ENCODE peak calls at places on chromosomes 2 and 18, in six cellular contexts. J is HEK293T, R is IMR-90, O is A549, U is HepG2, V is GM12878. X is an unnamed sample.

GRCh38 chr18:58947136-58947732 is 82.6 kb downstream of the ZNF532 start:
- DNase-seq in J (no peak), R (no peak), O (no peak), U (no peak), V (no peak), X (no peak)

GRCh38 chr18:61924550-61924949 is 31.7 kb upstream of the RNF152 start:
- DNase-seq in J (no peak), R (no peak), O (no peak), U (no peak), V (no peak), X (no peak)

GRCh38 chr2:44713170-44713569 is 228.3 kb upstream of the SIX3 start:
- DNase-seq in J (no peak), R (no peak), O (no peak), U (no peak), V (peak; percentile 13), X (no peak)

GRCh38 chr2:25161055-25161781 is 7.2 kb downstream of the POMC start:
- DNase-seq in J (no peak), R (peak; percentile 4), O (no peak), U (no peak), V (no peak), X (no peak)

GRCh38 chr18:62957885-62958472 is 242.6 kb downstream of the PHLPP1 start:
- DNase-seq in J (no peak), R (peak; percentile 14), O (peak; percentile 65), U (peak; percentile 46), V (no peak), X (no peak)

GRCh38 chr18:62165583-62165982 is 21.3 kb downstream of the PIGN start:
- DNase-seq in J (no peak), R (no peak), O (no peak), U (no peak), V (no peak), X (no peak)

GRCh38 chr2:69816923-69817542 is 12.4 kb upstream of the GMCL1 start:
- DNase-seq in J (peak; percentile 56), R (peak; percentile 89), O (peak; percentile 93), U (peak; percentile 94), V (peak; percentile 66), X (peak; percentile 61)

GRCh38 chr18:62282188-62282629 is 42.9 kb upstream of the TNFRSF11A start:
- DNase-seq in J (no peak), R (peak; percentile 84), O (no peak), U (no peak), V (no peak), X (no peak)

GRCh38 chr2:104923665-104924064 is 69.8 kb downstream of the POU3F3 start:
- DNase-seq in J (no peak), R (no peak), O (no peak), U (no peak), V (no peak), X (no peak)

GRCh38 chr2:6943971-6944370 is 26.8 kb downstream of the RNF144A start:
- DNase-seq in J (no peak), R (no peak), O (no peak), U (no peak), V (no peak), X (no peak)

GRCh38 chr2:175964195-175964594 is 37.9 kb downstream of the LNPK start:
- DNase-seq in J (no peak), R (no peak), O (peak; percentile 35), U (peak; percentile 20), V (no peak), X (no peak)

GRCh38 chr2:98453531-98453930 is 8.9 kb downstream of the INPP4A start:
- DNase-seq in J (no peak), R (no peak), O (no peak), U (no peak), V (no peak), X (no peak)

GRCh38 chr2:101120124-101120996 is 30.8 kb downstream of the TBC1D8 start:
- DNase-seq in J (no peak), R (peak; percentile 29), O (peak; percentile 95), U (peak; percentile 98), V (no peak), X (no peak)

GRCh38 chr2:66577331-66578041 is 142.6 kb downstream of the MEIS1 start:
- DNase-seq in J (no peak), R (peak; percentile 56), O (no peak), U (no peak), V (no peak), X (no peak)

GRCh38 chr2:162579169-162579568 is 235.2 kb downstream of the GCA start:
- DNase-seq in J (no peak), R (no peak), O (peak; percentile 12), U (no peak), V (no peak), X (no peak)

GRCh38 chr2:163664610-163665009 is 71.2 kb downstream of the FIGN start:
- DNase-seq in J (no peak), R (peak; percentile 83), O (peak; percentile 58), U (peak; percentile 36), V (no peak), X (no peak)

GRCh38 chr2:174617713-174618112 is 20.1 kb upstream of the WIPF1 start:
- DNase-seq in J (no peak), R (no peak), O (no peak), U (no peak), V (no peak), X (no peak)

DNA sequence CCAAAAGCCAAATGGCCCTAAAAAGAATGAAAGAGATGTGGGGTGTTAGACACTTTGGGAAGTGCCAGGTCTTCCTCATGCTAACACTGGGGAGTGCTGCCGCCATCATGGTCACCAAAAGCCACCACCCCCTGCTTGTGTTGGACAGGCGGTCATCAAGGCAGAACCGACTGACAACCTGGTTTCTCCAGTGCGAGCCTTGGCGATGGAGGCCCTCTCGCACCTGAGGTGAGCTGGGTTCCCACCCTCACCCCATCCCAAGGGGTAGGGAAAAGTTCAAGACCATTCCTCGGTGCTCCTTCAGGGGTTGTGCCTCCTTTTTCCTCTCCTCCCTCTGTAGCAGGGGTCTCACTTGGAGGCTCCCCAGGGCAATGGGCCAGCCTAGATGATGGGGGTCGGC is 33.6 kb downstream of the MROH2A start:
- DNase-seq in J (no peak), R (no peak), O (no peak), U (no peak), V (no peak), X (no peak)
- TF ChIP-seq BHLHE40 in J (no peak), R (no peak), O (no peak), U (no peak), V (no peak), X (no peak)

GRCh38 chr2:20666364-20667150 is at the start of gene GDF7:
- DNase-seq in J (peak; percentile 80), R (no peak), O (peak; percentile 41), U (peak; percentile 46), V (no peak), X (peak; percentile 44)

GRCh38 chr2:20668470-20668869 is 1.5 kb downstream of the GDF7 start:
- DNase-seq in J (no peak), R (no peak), O (no peak), U (no peak), V (no peak), X (no peak)

GRCh38 chr2:20668871-20669475 is 2.0 kb downstream of the GDF7 start:
- DNase-seq in J (no peak), R (no peak), O (no peak), U (no peak), V (no peak), X (no peak)

GRCh38 chr2:20667151-20667530 is 197 bp downstream of the GDF7 start:
- DNase-seq in J (peak; percentile 62), R (no peak), O (no peak), U (no peak), V (no peak), X (peak; percentile 29)

DNA sequence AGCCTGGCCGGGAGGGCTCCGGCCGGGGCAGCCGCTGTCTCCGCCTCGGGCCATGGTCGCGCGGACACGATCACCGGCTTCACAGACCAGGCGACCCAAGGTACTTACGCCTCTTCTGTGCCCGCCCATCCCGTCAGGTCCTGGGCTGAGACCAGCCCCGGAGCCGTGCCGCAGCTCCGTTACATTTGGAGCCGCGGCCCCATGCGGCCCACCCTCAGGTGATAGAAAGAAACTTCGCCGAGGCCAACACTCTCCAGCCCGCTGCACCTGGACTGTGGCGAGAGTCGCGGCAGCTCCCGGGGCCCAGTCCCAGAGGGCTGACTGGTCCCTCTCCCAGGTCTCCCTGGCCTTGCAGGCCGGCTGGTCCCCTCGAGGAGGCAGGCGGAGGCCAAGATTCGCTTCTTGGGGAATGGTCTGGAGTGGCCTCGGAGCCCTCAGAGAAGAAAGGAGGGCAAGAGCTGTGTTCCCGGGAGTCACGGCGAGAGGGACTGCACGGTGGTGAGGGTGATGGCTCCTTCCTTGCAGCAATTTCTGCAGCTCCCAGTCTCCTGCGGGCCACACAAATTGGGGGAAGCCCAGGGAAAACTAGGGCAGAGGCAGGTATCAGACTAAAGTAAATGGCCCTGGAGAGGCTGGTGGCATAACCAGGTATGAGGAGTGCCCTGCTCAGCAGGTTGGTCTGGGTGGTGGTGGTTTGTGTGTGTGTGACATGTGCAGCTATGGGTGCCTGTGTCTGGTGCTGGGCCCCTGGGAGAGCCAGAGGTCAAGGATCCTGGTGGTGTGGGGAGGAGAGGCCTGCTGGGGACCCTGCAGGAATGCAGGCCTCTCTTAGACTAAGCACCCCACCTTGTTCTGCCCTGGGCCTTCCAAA is 822 bp downstream of the GDF7 start:
- DNase-seq in J (peak; percentile 28), R (no peak), O (no peak), U (no peak), V (no peak), X (no peak)
- TF ChIP-seq BHLHE40 in J (no peak), R (no peak), O (no peak), U (no peak), V (no peak), X (no peak)

DNA sequence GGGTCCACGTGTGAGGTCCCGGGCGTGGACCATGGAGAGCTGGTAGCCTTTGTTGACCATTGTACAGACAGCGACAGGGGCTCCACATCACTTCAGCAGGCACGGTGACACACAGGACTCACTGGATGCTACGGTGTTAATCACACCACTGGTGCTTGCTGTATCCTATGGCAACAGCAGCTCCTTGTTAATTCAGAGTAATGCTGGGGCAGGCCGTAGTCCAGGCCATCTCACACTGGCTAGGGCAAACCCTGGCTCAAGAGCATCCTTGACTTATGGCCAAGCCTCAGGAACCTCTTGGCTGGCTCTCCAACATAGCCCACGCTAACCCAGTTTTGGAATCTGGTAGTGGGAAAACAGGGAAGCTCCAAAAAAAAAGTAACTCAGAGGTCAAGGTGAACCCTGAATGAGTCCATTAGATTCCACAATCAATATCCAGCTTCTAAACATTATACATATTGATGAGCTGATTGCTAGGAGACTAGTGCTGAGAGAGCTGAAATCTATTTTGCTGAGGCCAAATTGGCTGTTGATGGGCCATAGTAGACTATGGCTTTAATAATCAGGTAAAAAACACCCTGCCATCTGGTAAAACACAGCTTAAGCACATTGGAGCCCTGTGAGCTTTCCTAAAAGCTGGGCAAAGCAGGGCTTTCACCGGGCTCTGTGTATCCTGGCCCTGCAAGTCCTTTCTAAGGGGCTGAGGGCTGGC is 253.6 kb downstream of the PRKCE start:
- DNase-seq in J (no peak), R (no peak), O (no peak), U (no peak), V (no peak), X (no peak)
- TF ChIP-seq BHLHE40 in J (no peak), R (no peak), O (no peak), U (no peak), V (no peak), X (no peak)

GRCh38 chr2:54725343-54726099 is 2.1 kb downstream of the EML6 start:
- DNase-seq in J (no peak), R (no peak), O (no peak), U (no peak), V (no peak), X (no peak)

GRCh38 chr2:54728669-54729120 is 5.2 kb downstream of the EML6 start:
- DNase-seq in J (no peak), R (peak; percentile 88), O (peak; percentile 79), U (peak; percentile 80), V (no peak), X (no peak)

GRCh38 chr2:54726431-54726830 is 3.0 kb downstream of the EML6 start:
- DNase-seq in J (no peak), R (no peak), O (no peak), U (no peak), V (no peak), X (no peak)

GRCh38 chr2:54724560-54725342 is 1.3 kb downstream of the EML6 start:
- DNase-seq in J (peak; percentile 44), R (no peak), O (no peak), U (no peak), V (no peak), X (no peak)

GRCh38 chr2:54726940-54727339 is 3.5 kb downstream of the EML6 start:
- DNase-seq in J (no peak), R (no peak), O (no peak), U (no peak), V (no peak), X (no peak)
- TF ChIP-seq BHLHE40 in J (no peak), R (no peak), O (no peak), U (no peak), V (no peak), X (no peak)

X was measured in K562.